ENCODE peak calls at places on chromosomes 7 and 10, in eight cellular contexts. G is anterior cingulate cortex; H is stimulated activated CD4-positive, alpha-beta T cell treated with anti-CD3 and anti-CD28 coated beads, Interleukin-2, amount 100 ng/mL, for 48 hours; C is ELR; W is GM13977; J is activated naive CD4-positive, alpha-beta T cell treated with Interleukin-2 at 50 U/mL for 16 hours; D is activated CD8-positive, alpha-beta memory T cell treated with anti-CD3 and anti-CD28 coated beads, Interleukin-2, amount 50 U/mL, for 4 hours; E is T-helper 2 cell. U is an unnamed sample.

GRCh38 chr10:96502561-96503267 is 11.0 kb downstream of the TLL2 start:
- DNase-seq in E (no peak), D (no peak), C (no peak), H (no peak), J (no peak), W (no peak), G (no peak), U (no peak)

GRCh38 chr7:78493383-78493782 is 694.8 kb downstream of the PHTF2 start:
- DNase-seq in G (no peak), J (no peak), E (no peak), D (no peak), C (no peak), W (no peak), H (no peak), U (no peak)

GRCh38 chr10:87608756-87609155 is 50.9 kb upstream of the PAPSS2 start:
- DNase-seq in E (no peak), C (no peak), H (no peak), D (no peak), W (no peak), G (no peak), J (no peak), U (no peak)

GRCh38 chr7:1053002-1053411 is 8.7 kb downstream of the GPR146 start:
- DNase-seq in D (no peak), G (no peak), E (no peak), J (no peak), W (no peak), H (no peak), C (no peak), U (no peak)

GRCh38 chr7:43164757-43165156 is 52.3 kb downstream of the HECW1 start:
- DNase-seq in J (no peak), C (peak; percentile 92), E (no peak), G (peak; percentile 27), H (no peak), D (no peak), W (peak; percentile 75), U (no peak)

GRCh38 chr10:387949-388660 is 252.8 kb downstream of the ZMYND11 start:
- DNase-seq in J (no peak), E (no peak), H (no peak), G (no peak), W (no peak), D (no peak), C (no peak), U (no peak)

GRCh38 chr7:56493704-56494450 is 377.7 kb upstream of the NUPR2 start:
- DNase-seq in H (no peak), E (no peak), J (no peak), W (no peak), C (no peak), D (no peak), G (no peak), U (no peak)

GRCh38 chr7:139619367-139619657 is 95.8 kb downstream of the CLEC2L start:
- DNase-seq in G (no peak), H (no peak), E (no peak), D (no peak), W (no peak), C (peak; percentile 48), J (no peak), U (no peak)

GRCh38 chr10:74297389-74298080 is 146.5 kb downstream of the ADK start:
- DNase-seq in C (no peak), G (no peak), D (no peak), H (no peak), W (no peak), E (no peak), J (no peak), U (no peak)

GRCh38 chr10:71754562-71754961 is 18.8 kb downstream of the VSIR start:
- DNase-seq in W (no peak), E (no peak), G (no peak), D (no peak), C (no peak), J (no peak), H (no peak), U (no peak)

GRCh38 chr7:110027385-110027784 is 1063.5 kb upstream of the LRRN3 start:
- DNase-seq in W (no peak), E (no peak), H (no peak), G (no peak), J (no peak), D (no peak), C (no peak), U (no peak)

GRCh38 chr7:116805100-116805544 is 57.3 kb upstream of the CAPZA2 start:
- DNase-seq in E (no peak), W (no peak), H (no peak), C (no peak), J (no peak), G (no peak), D (no peak), U (no peak)

GRCh38 chr10:75497997-75498797 is 66.8 kb downstream of the LRMDA start:
- DNase-seq in J (no peak), D (no peak), H (no peak), C (no peak), E (no peak), G (no peak), W (no peak), U (no peak)

GRCh38 chr10:27474741-27475140 is 29.4 kb upstream of the RAB18 start:
- DNase-seq in G (no peak), W (no peak), C (no peak), H (no peak), J (no peak), E (no peak), D (no peak), U (no peak)

GRCh38 chr7:121081327-121081936 is 92.9 kb downstream of the CPED1 start:
- DNase-seq in E (peak; percentile 63), H (no peak), G (no peak), W (peak; percentile 23), J (no peak), C (peak; percentile 80), D (no peak), U (no peak)

GRCh38 chr7:80347173-80347572 is 164.7 kb downstream of the GNAT3 start:
- DNase-seq in J (no peak), W (no peak), H (no peak), E (no peak), G (no peak), C (no peak), D (no peak), U (no peak)

GRCh38 chr10:71816931-71817631 is 34.0 kb downstream of the PSAP start:
- DNase-seq in H (no peak), C (no peak), J (no peak), E (no peak), D (no peak), W (no peak), G (no peak), U (peak; percentile 18)

GRCh38 chr7:94481246-94481645 is 28.4 kb upstream of the CASD1 start:
- DNase-seq in D (no peak), H (no peak), C (no peak), W (no peak), J (no peak), G (no peak), E (no peak), U (no peak)

GRCh38 chr10:113433711-113434110 is 119.1 kb upstream of the HABP2 start:
- DNase-seq in H (no peak), W (no peak), D (no peak), G (no peak), E (no peak), J (no peak), C (no peak), U (no peak)

GRCh38 chr7:1743481-1744230 is 73.6 kb downstream of the ELFN1 start:
- DNase-seq in C (no peak), G (no peak), D (no peak), J (no peak), W (no peak), E (no peak), H (no peak), U (no peak)

GRCh38 chr10:74875966-74876365 is 49.6 kb downstream of the KAT6B start:
- DNase-seq in J (no peak), D (no peak), G (no peak), H (no peak), W (no peak), E (no peak), C (no peak), U (no peak)

GRCh38 chr7:517848-518629 is 1.6 kb downstream of the PDGFA start:
- DNase-seq in J (peak; percentile 26), G (peak; percentile 56), H (no peak), D (no peak), W (no peak), E (peak; percentile 20), C (peak; percentile 66), U (no peak)

GRCh38 chr10:68705548-68705947 is 15.5 kb upstream of the CCAR1 start:
- DNase-seq in D (no peak), E (no peak), H (no peak), C (no peak), W (no peak), G (no peak), J (no peak), U (no peak)

GRCh38 chr10:6737080-6737641 is 157.1 kb upstream of the PRKCQ start:
- DNase-seq in C (peak; percentile 81), G (no peak), J (no peak), E (no peak), W (no peak), D (no peak), H (no peak), U (no peak)

GRCh38 chr10:129963831-129964501 is at the start of gene EBF3:
- DNase-seq in W (no peak), G (no peak), D (peak; percentile 42), H (peak; percentile 44), J (peak; percentile 31), C (peak; percentile 66), E (peak; percentile 65), U (no peak)

GRCh38 chr10:70751991-70752390 is 33.2 kb downstream of the TBATA start:
- DNase-seq in E (no peak), C (no peak), H (no peak), G (no peak), W (no peak), D (no peak), J (no peak), U (no peak)

GRCh38 chr10:119526606-119527592 is 15.6 kb downstream of the RGS10 start:
- DNase-seq in W (no peak), E (no peak), D (no peak), J (no peak), H (no peak), C (no peak), G (no peak), U (no peak)

GRCh38 chr7:134014935-134015334 is 112.2 kb upstream of the LRGUK start:
- DNase-seq in D (no peak), E (no peak), G (no peak), C (no peak), J (no peak), W (no peak), H (no peak), U (no peak)

GRCh38 chr7:114922652-114923402 is 933 bp downstream of the MDFIC start:
- DNase-seq in G (no peak), W (peak; percentile 68), E (peak; percentile 84), J (peak; percentile 65), C (peak; percentile 83), H (peak; percentile 44), D (peak; percentile 48), U (peak; percentile 67)

U was measured in natural killer cell treated with Interleukin-12 subunit alpha and Interleukin-12 subunit beta and Interleukin-15 and Interleukin-18, amount 100 ng/mL, for 72 hours.